ENCODE peak calls at places on chromosomes 16 and 17, in ten cellular contexts. W is GM13976, V is AG04450, O is GM06990, G is dorsolateral prefrontal cortex, R is WTC11, E is H1, I is omental fat pad, S is fibroblast of villous mesenchyme, F is OCI-LY7. K is an unnamed sample.

GRCh38 chr17:45135978-45136791 is 698 bp downstream of the ACBD4 start:
- DNase-seq in W (no peak), V (no peak), O (no peak), G (no peak), R (no peak), E (no peak), I (no peak), S (no peak), F (no peak), K (no peak)

GRCh38 chr16:57994778-57995177 is 5.7 kb downstream of the ZNF319 start:
- DNase-seq in W (peak; percentile 66), V (no peak), O (no peak), G (no peak), R (peak; percentile 65), E (no peak), I (no peak), S (peak; percentile 39), F (peak; percentile 45), K (peak; percentile 31)

GRCh38 chr17:76419576-76420245 is 33.2 kb downstream of the UBE2O start:
- DNase-seq in W (peak; percentile 41), V (no peak), O (no peak), G (no peak), R (no peak), E (no peak), I (no peak), S (no peak), F (peak; percentile 57), K (no peak)

GRCh38 chr16:52076332-52077115 is 470.4 kb downstream of the TOX3 start:
- DNase-seq in W (no peak), V (no peak), O (no peak), G (no peak), R (no peak), E (no peak), I (no peak), S (no peak), F (no peak), K (no peak)

GRCh38 chr17:15119928-15120327 is 145.2 kb downstream of the PMP22 start:
- DNase-seq in W (no peak), V (no peak), O (no peak), G (no peak), R (no peak), E (no peak), I (no peak), S (peak; percentile 22), F (no peak), K (no peak)

GRCh38 chr17:66747561-66748275 is 87.2 kb upstream of the CACNG5 start:
- DNase-seq in W (no peak), V (peak; percentile 15), O (no peak), G (no peak), R (no peak), E (no peak), I (no peak), S (peak; percentile 52), F (no peak), K (no peak)

GRCh38 chr17:75861927-75862317 is 6.8 kb upstream of the WBP2 start:
- DNase-seq in W (no peak), V (no peak), O (no peak), G (no peak), R (no peak), E (no peak), I (no peak), S (peak; percentile 71), F (no peak), K (no peak)

GRCh38 chr17:21119247-21119944 is 7.4 kb upstream of the DHRS7B start:
- DNase-seq in W (peak; percentile 80), V (peak; percentile 18), O (no peak), G (peak; percentile 75), R (peak; percentile 70), E (peak; percentile 76), I (peak; percentile 44), S (peak; percentile 71), F (peak; percentile 81), K (peak; percentile 71)

GRCh38 chr16:75320435-75320834 is 69.0 kb upstream of the BCAR1 start:
- DNase-seq in W (peak; percentile 53), V (no peak), O (no peak), G (peak; percentile 80), R (no peak), E (no peak), I (no peak), S (no peak), F (peak; percentile 16), K (no peak)

GRCh38 chr16:58325941-58326340 is 31.1 kb upstream of the PRSS54 start:
- DNase-seq in W (no peak), V (no peak), O (no peak), G (no peak), R (no peak), E (no peak), I (no peak), S (no peak), F (no peak), K (no peak)

GRCh38 chr16:2857451-2858244 is at the start of gene PRSS22:
- DNase-seq in W (peak; percentile 43), V (no peak), O (no peak), G (no peak), R (peak; percentile 47), E (peak; percentile 74), I (no peak), S (peak; percentile 9), F (no peak), K (no peak)

GRCh38 chr17:50266384-50267073 is 7.7 kb upstream of the TMEM92 start:
- DNase-seq in W (peak; percentile 15), V (peak; percentile 74), O (no peak), G (no peak), R (no peak), E (peak; percentile 43), I (no peak), S (peak; percentile 84), F (no peak), K (no peak)
- TF ChIP-seq CTCF in W (no peak), V (peak; percentile 45), O (no peak), G (no peak), R (no peak), E (no peak), I (no peak), S (peak; percentile 20), F (no peak), K (no peak)

DNA sequence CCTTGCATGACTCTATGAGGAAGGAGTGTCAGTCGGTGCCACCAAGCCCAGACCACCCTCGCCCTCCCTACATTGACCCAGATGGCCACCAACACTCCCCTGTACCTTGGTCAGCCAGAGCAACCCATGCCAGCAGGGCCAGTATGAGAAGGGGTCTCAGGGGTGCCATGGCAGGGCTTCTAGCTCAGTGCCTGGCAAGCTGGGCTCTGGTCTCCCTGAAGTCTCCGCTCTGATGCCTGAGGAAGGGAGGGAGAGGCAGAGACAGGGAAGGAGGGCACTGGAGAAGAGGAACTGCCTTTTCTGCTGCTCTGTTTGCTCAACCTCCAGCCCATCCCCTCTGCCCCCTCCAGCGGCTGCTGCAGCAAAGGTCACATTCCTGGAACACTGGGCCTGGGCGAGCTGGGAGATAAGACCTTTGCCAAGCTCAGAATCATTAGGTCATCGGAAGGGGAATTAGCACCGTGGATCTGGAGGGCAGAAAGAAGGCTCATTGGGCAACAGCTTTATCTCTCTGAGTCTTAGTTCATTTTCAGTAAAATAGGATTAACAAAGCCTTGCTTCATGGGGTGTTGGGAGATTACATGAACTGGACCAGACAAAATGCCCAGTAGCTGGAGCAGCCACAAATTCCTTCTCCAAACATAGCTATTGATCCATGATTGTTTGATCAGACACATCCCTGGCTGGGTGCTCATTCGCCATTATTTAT is at the start of gene VTN:
- DNase-seq in W (no peak), V (no peak), O (no peak), G (no peak), R (peak; percentile 56), E (no peak), I (no peak), S (peak; percentile 98), F (no peak), K (no peak)
- TF ChIP-seq CTCF in W (no peak), V (peak; percentile 8), O (no peak), G (no peak), R (no peak), E (no peak), I (no peak), S (no peak), F (no peak), K (no peak)

DNA sequence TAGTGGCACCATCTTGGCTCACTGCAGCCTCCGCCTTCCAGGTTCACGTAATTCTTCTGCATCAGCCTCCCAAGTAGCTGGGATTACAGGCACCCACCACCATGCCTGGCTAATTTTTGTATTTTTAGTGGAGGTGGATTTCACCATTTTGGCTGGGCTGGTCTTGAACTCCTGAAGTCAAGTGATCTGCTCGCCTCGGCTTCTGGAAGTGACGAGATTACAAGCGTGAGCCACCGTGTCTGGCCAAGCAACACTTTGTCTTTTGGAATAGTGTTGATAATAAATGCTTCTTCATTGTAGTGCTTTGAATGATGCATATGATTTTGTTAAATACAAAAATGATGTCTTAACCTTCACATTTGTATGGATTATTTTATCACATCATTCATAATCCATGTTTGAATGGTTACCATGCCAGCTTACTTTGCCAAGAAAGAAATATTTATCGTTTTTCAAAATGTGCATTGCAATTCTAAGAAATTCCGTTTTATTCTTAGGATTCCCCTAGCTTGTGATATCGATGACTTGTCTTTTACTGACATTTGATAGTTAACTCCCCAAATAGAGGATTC is 29.1 kb downstream of the USP10 start:
- DNase-seq in W (no peak), V (no peak), O (no peak), G (no peak), R (no peak), E (peak; percentile 29), I (no peak), S (no peak), F (no peak), K (no peak)
- TF ChIP-seq CTCF in W (no peak), V (no peak), O (no peak), G (no peak), R (no peak), E (no peak), I (no peak), S (no peak), F (no peak), K (no peak)

GRCh38 chr17:37340804-37341203 is 35.0 kb upstream of the C17orf78 start:
- DNase-seq in W (no peak), V (no peak), O (no peak), G (no peak), R (no peak), E (no peak), I (no peak), S (no peak), F (no peak), K (no peak)

GRCh38 chr17:37342589-37342988 is 33.2 kb upstream of the C17orf78 start:
- DNase-seq in W (no peak), V (no peak), O (no peak), G (no peak), R (no peak), E (no peak), I (no peak), S (no peak), F (no peak), K (no peak)

GRCh38 chr17:37339321-37339720 is 36.5 kb upstream of the C17orf78 start:
- DNase-seq in W (no peak), V (no peak), O (no peak), G (no peak), R (no peak), E (no peak), I (no peak), S (peak; percentile 73), F (no peak), K (no peak)

GRCh38 chr17:37344519-37344918 is 31.3 kb upstream of the C17orf78 start:
- DNase-seq in W (no peak), V (no peak), O (no peak), G (no peak), R (no peak), E (no peak), I (no peak), S (no peak), F (no peak), K (no peak)

DNA sequence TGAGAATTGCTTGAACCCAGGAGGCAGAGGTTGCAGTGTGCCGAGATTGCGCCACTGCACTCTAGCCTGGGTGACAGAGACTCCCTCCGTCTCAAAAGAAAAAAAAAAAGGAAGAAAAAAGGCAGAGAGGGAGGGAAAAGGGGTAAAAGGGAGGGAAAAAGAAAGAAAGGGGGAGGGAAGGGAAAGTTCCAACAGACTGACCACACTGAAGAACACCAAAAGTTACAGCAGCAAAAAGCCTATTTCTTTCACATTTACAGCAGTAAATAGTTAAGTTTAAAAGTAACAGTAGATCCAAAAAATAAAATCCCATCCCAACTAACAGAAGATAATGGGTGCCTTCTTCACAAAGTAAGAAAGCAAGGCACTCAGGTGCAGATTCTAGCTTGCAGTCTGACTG is 36.9 kb upstream of the C17orf78 start:
- DNase-seq in W (no peak), V (no peak), O (no peak), G (no peak), R (no peak), E (no peak), I (no peak), S (no peak), F (no peak), K (no peak)
- TF ChIP-seq CTCF in W (no peak), V (no peak), O (no peak), G (no peak), R (no peak), E (no peak), I (no peak), S (no peak), F (no peak), K (no peak)

K was measured in endothelial cell.